ENCODE peak calls at places on chromosomes 5 and 9, in seven cellular contexts. W is suprapubic skin, H is A549, V is stomach, K is K562, X is H1, C is transverse colon. D is an unnamed sample.

GRCh38 chr9:136944094-136944518 is 432 bp downstream of the FBXW5 start:
- DNase-seq in W (no peak), H (no peak), V (peak; percentile 49), K (no peak), X (peak; percentile 66), C (no peak), D (peak; percentile 14)

GRCh38 chr5:17081142-17081541 is 136.3 kb upstream of the BASP1 start:
- DNase-seq in W (no peak), H (no peak), V (no peak), K (no peak), X (no peak), C (no peak), D (no peak)

GRCh38 chr5:55172051-55172899 is 702 bp downstream of the CDC20B start:
- DNase-seq in W (no peak), H (peak; percentile 87), V (peak; percentile 58), K (peak; percentile 75), X (no peak), C (peak; percentile 50), D (no peak)

GRCh38 chr9:31071606-31072286 is 1312.7 kb upstream of the ACO1 start:
- DNase-seq in W (no peak), H (no peak), V (no peak), K (no peak), X (no peak), C (no peak), D (no peak)

GRCh38 chr5:1665803-1666202 is 133.8 kb downstream of the MRPL36 start:
- DNase-seq in W (no peak), H (no peak), V (no peak), K (no peak), X (no peak), C (no peak), D (no peak)

GRCh38 chr5:31194892-31195291 is 1.4 kb downstream of the CDH6 start:
- DNase-seq in W (no peak), H (no peak), V (no peak), K (no peak), X (no peak), C (no peak), D (no peak)

GRCh38 chr9:5851445-5851844 is 18.5 kb upstream of the ERMP1 start:
- DNase-seq in W (no peak), H (no peak), V (no peak), K (no peak), X (no peak), C (peak; percentile 21), D (no peak)

GRCh38 chr5:114237766-114238165 is 124.1 kb upstream of the KCNN2 start:
- DNase-seq in W (no peak), H (peak; percentile 2), V (no peak), K (no peak), X (no peak), C (no peak), D (no peak)

GRCh38 chr5:108104448-108104847 is 277.4 kb downstream of the FBXL17 start:
- DNase-seq in W (no peak), H (no peak), V (no peak), K (no peak), X (no peak), C (no peak), D (no peak)

GRCh38 chr5:180119886-180120220 is 48.3 kb upstream of the RNF130 start:
- DNase-seq in W (no peak), H (no peak), V (no peak), K (no peak), X (no peak), C (no peak), D (no peak)

GRCh38 chr5:60163762-60164161 is 270.2 kb upstream of the PDE4D start:
- DNase-seq in W (no peak), H (no peak), V (no peak), K (no peak), X (no peak), C (no peak), D (no peak)

GRCh38 chr5:121870489-121870888 is 18.8 kb downstream of the FTMT start:
- DNase-seq in W (no peak), H (peak; percentile 42), V (no peak), K (no peak), X (no peak), C (no peak), D (no peak)

GRCh38 chr9:136059321-136059791 is 35.7 kb downstream of the NACC2 start:
- DNase-seq in W (no peak), H (no peak), V (no peak), K (no peak), X (no peak), C (no peak), D (no peak)

GRCh38 chr9:86655147-86655546 is 292.2 kb downstream of the GAS1 start:
- DNase-seq in W (no peak), H (no peak), V (no peak), K (no peak), X (no peak), C (no peak), D (no peak)

GRCh38 chr5:83368835-83369234 is 102.7 kb upstream of the VCAN start:
- DNase-seq in W (no peak), H (no peak), V (no peak), K (no peak), X (no peak), C (no peak), D (no peak)

GRCh38 chr5:143314664-143315063 is 88.8 kb downstream of the NR3C1 start:
- DNase-seq in W (no peak), H (no peak), V (no peak), K (no peak), X (no peak), C (no peak), D (no peak)

GRCh38 chr5:100444961-100445360 is 90.2 kb upstream of the FAM174A start:
- DNase-seq in W (no peak), H (no peak), V (no peak), K (no peak), X (no peak), C (no peak), D (no peak)

GRCh38 chr5:179818746-179819295 is 1.9 kb upstream of the SQSTM1 start:
- DNase-seq in W (peak; percentile 97), H (peak; percentile 98), V (peak; percentile 98), K (peak; percentile 83), X (peak; percentile 82), C (peak; percentile 97), D (peak; percentile 94)

GRCh38 chr5:127010362-127010761 is 20.0 kb downstream of the MARCHF3 start:
- DNase-seq in W (no peak), H (no peak), V (no peak), K (no peak), X (no peak), C (no peak), D (no peak)

DNA sequence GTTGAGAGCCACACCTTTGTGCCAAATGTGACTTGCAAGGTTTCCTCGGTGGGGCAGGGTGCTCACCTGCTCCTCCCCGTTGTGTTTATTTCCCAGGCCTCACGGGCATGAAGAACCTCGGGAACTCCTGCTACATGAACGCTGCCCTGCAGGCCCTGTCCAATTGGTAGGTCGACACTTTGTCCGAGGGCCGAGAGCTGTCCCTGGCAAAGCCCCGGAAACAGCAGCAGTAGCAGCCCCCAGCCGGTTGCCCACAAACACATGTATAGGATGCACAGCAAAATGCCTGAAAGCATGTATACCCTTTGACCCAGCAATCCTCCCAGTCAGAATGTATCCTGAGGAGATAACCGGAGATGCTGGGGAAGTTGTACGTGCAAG is 26.2 kb downstream of the USP20 start:
- DNase-seq in W (no peak), H (no peak), V (no peak), K (no peak), X (no peak), C (no peak), D (no peak)
- H3K4me1 ChIP-seq in W (no peaks in the 10 kb centered on the region), H (no peaks in the 10 kb centered on the region), V (no peaks in the 10 kb centered on the region), K (peaks cover 74% of the 10 kb centered on the region), X (no peaks in the 10 kb centered on the region), C (no peaks in the 10 kb centered on the region), D (no peaks in the 10 kb centered on the region)

DNA sequence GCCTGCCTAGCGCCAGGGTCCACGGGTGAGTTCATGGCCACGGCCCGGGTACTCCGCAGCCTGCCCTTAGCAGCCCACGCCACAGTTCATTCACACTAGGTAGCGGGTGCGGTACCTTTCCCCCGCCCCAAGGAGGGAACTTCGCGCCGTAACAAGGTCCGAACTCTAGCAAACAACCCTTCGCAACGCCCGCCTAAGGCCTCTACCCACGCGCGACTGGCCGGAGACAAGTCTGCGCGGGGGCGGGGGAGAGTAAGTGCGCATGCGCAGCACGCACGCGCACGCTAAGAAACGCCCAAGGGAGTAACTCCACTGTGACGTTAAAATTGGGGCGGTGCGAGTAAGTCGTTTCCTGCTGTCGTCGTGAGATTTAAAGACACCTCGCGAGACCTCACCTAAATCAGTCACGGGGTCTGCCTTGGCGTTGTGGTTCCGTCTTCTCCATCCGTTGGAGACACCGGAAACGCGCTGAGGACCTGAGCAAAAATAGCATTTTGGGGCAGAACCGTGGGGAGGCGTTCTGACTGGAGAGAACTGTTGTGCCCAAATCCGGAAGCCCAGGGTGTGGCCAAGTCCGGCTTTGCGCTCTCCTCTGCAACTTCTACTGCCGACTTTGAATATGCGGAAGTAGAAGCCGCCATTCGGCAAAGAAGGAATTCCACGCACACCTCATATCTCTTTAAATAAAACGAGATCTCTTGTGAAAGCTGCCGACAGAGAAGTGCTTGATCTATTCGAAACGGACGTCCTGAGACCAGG is at the start of gene RAPGEF6:
- DNase-seq in W (peak; percentile 99), H (peak; percentile 100), V (peak; percentile 98), K (peak; percentile 89), X (peak; percentile 90), C (peak; percentile 98), D (peak; percentile 99)
- TF ChIP-seq POLR2A in W (peak; percentile 85), H (peak; percentile 81), V (no peak), K (peak; percentile 93), X (peak; percentile 72), C (peak; percentile 88), D (peak; percentile 69)

DNA sequence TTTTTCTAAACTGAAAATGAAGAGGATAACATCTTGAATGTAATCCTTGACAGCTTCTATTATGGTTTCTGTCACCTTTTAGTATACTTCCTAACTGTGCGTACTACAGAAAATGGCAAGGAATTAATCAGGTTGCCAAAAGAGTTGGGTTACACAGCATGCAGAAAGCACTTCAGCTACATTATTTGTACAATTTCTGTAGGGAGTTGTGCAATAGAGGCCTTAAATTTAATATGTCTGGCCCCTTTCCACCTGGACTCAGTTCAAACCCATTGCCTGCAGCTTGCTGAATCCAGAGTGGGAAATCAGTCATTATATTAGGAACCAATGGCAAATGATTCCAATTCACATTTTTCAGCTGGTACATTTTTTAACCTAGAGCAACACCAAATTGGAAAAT is 549.7 kb downstream of the CSNK1G3 start:
- DNase-seq in W (no peak), H (no peak), V (peak; percentile 75), K (no peak), X (no peak), C (peak; percentile 16), D (no peak)
- TF ChIP-seq EP300 in W (no peak), H (no peak), V (no peak), K (no peak), X (no peak), C (no peak), D (peak; percentile 31)

DNA sequence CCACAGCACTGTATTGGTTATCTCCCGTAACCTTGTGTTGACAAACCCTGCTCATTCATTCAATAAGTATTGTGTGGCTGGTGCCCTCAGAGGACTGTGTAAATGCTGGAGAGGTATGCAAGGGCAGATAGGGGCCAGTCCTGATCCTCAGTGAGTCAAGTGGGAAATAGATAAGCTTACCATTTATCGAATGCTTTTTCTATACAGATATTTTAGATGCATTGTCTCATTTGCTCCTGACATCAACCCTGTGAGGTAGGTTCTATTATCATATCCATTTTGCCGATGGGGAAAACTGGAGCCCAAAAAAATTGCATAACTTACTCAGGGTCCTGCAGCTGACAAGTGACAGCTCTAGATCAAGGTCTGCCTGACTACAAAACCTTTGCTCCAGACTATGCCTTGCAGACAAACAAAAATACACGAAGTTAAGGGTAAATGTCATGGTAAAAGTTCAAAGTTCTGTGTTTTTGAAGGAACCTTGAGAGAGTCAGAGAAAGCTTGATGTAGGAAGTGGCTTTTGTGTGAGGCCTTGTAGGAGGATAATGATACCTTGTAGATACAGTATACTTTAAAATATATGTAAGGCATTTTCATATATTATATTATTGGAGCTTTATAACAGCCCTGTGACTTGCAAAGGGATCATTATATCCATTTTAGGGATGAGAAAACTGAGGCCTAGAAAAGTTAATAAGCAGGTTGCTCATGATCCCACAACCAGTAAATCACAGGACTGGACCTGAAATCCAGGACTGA is 22.7 kb downstream of the CYFIP2 start:
- DNase-seq in W (no peak), H (no peak), V (no peak), K (no peak), X (no peak), C (no peak), D (no peak)
- H3K4me1 ChIP-seq in W (no peaks in the 10 kb centered on the region), H (peaks cover 29% of the 10 kb centered on the region), V (no peaks in the 10 kb centered on the region), K (no peaks in the 10 kb centered on the region), X (no peaks in the 10 kb centered on the region), C (no peaks in the 10 kb centered on the region), D (no peaks in the 10 kb centered on the region)

D was measured in tibial nerve.